ENCODE peak calls at places on chromosomes 4 and X, in five cellular contexts. W is spleen, R is foreskin fibroblast, O is endodermal cell, M is IMR-90. N is an unnamed sample.

GRCh38 chr4:26355392-26356052 is 34.7 kb downstream of the RBPJ start:
- DNase-seq in W (no peak), R (no peak), M (no peak), O (no peak), N (no peak)

GRCh38 chr4:129043523-129043922 is 49.8 kb downstream of the SCLT1 start:
- DNase-seq in R (peak; percentile 3), W (no peak), O (no peak), M (peak; percentile 9), N (no peak)

GRCh38 chr4:79893441-79893840 is 179.6 kb downstream of the ANTXR2 start:
- DNase-seq in W (no peak), O (no peak), M (no peak), R (no peak), N (no peak)

GRCh38 chrX:101452051-101452450 is 33.2 kb upstream of the ARMCX4 start:
- DNase-seq in O (no peak), M (no peak), W (no peak), R (no peak), N (no peak)

GRCh38 chr4:85486425-85487101 is 11.6 kb downstream of the ARHGAP24 start:
- DNase-seq in W (no peak), O (no peak), M (no peak), R (peak; percentile 52), N (no peak)

GRCh38 chrX:152886716-152887115 is 11.2 kb upstream of the ZNF185 start:
- DNase-seq in M (no peak), W (peak; percentile 14), O (no peak), R (no peak), N (no peak)

GRCh38 chr4:176902710-176903323 is 110.1 kb upstream of the VEGFC start:
- DNase-seq in W (no peak), O (no peak), M (peak; percentile 95), R (peak; percentile 79), N (no peak)

GRCh38 chr4:140047017-140047640 is 106.9 kb downstream of the MAML3 start:
- DNase-seq in M (no peak), O (peak; percentile 72), W (no peak), R (no peak), N (no peak)

GRCh38 chr4:101857176-101857575 is 66.6 kb downstream of the BANK1 start:
- DNase-seq in R (no peak), M (no peak), W (no peak), O (no peak), N (no peak)

GRCh38 chr4:108636246-108636645 is 14.2 kb upstream of the OSTC start:
- DNase-seq in O (no peak), M (no peak), W (no peak), R (peak; percentile 68), N (no peak)

GRCh38 chr4:26130173-26130572 is 190.6 kb upstream of the RBPJ start:
- DNase-seq in O (no peak), M (no peak), W (no peak), R (no peak), N (no peak)

GRCh38 chrX:65994519-65995501 is 45.1 kb downstream of the VSIG4 start:
- DNase-seq in R (no peak), O (no peak), W (no peak), M (no peak), N (no peak)

GRCh38 chr4:125187621-125188176 is 127.1 kb upstream of the FAT4 start:
- DNase-seq in O (no peak), M (peak; percentile 0), R (peak; percentile 68), W (no peak), N (no peak)

GRCh38 chr4:147542229-147542990 is 61.5 kb downstream of the EDNRA start:
- DNase-seq in O (no peak), M (no peak), W (no peak), R (no peak), N (no peak)

GRCh38 chr4:6417516-6417915 is 54.9 kb downstream of the PPP2R2C start:
- DNase-seq in O (no peak), R (no peak), W (no peak), M (no peak), N (no peak)

GRCh38 chrX:19673334-19674040 is 158.2 kb upstream of the MAP3K15 start:
- DNase-seq in W (no peak), M (peak; percentile 95), O (no peak), R (peak; percentile 89), N (no peak)

GRCh38 chr4:111792592-111792991 is 352.7 kb upstream of the FAM241A start:
- DNase-seq in O (no peak), W (no peak), R (no peak), M (no peak), N (no peak)

GRCh38 chr4:105474110-105474518 is 252 bp upstream of the PPA2 start:
- DNase-seq in O (no peak), M (peak; percentile 77), W (no peak), R (peak; percentile 81), N (peak; percentile 94)

GRCh38 chr4:189136462-189136861 is 804.2 kb upstream of the FRG1 start:
- DNase-seq in W (no peak), O (no peak), R (no peak), M (no peak), N (no peak)

GRCh38 chr4:90602728-90603127 is 475.5 kb downstream of the CCSER1 start:
- DNase-seq in M (no peak), O (no peak), R (no peak), W (no peak), N (no peak)

GRCh38 chr4:2417765-2418651 is at the start of gene ZFYVE28:
- DNase-seq in R (peak; percentile 36), W (peak; percentile 86), O (peak; percentile 75), M (no peak), N (no peak)

GRCh38 chr4:179097741-179098140 is 1655.5 kb upstream of the AGA start:
- DNase-seq in O (peak; percentile 78), R (no peak), W (no peak), M (peak; percentile 37), N (peak; percentile 60)

GRCh38 chr4:71360844-71361243 is 22.0 kb downstream of the SLC4A4 start:
- DNase-seq in M (no peak), O (peak; percentile 46), W (no peak), R (no peak), N (no peak)

GRCh38 chr4:36207808-36208207 is 36.5 kb downstream of the ARAP2 start:
- DNase-seq in O (no peak), W (no peak), M (no peak), R (no peak), N (no peak)

GRCh38 chr4:40038972-40039371 is 17.7 kb upstream of the N4BP2 start:
- DNase-seq in R (no peak), W (no peak), O (no peak), M (peak; percentile 50), N (no peak)

GRCh38 chrX:136880003-136880451 is 498 bp downstream of the RBMX start:
- DNase-seq in R (no peak), M (no peak), O (peak; percentile 47), W (peak; percentile 79), N (peak; percentile 12)

GRCh38 chrX:66074920-66075879 is 35.3 kb upstream of the VSIG4 start:
- DNase-seq in O (no peak), M (no peak), W (peak; percentile 86), R (no peak), N (no peak)

GRCh38 chr4:21879187-21879586 is 69.4 kb downstream of the KCNIP4 start:
- DNase-seq in O (peak; percentile 87), W (no peak), R (peak; percentile 51), M (peak; percentile 23), N (peak; percentile 15)

GRCh38 chr4:56406151-56406550 is 18.9 kb upstream of the AASDH start:
- DNase-seq in O (no peak), M (no peak), W (no peak), R (no peak), N (no peak)

GRCh38 chrX:100995469-100995868 is 26.0 kb downstream of the ARL13A start:
- DNase-seq in R (peak; percentile 94), O (no peak), M (peak; percentile 93), W (no peak), N (no peak)

GRCh38 chrX:119948381-119948780 is 4.8 kb upstream of the NKAP start:
- DNase-seq in M (no peak), W (no peak), O (no peak), R (no peak), N (no peak)
- TF ChIP-seq CTCF in M (no peak), W (no peak), O (peak; percentile 59), R (no peak), N (no peak)

GRCh38 chr4:37434469-37434868 is 189.9 kb downstream of the NWD2 start:
- DNase-seq in R (no peak), O (no peak), M (peak; percentile 10), W (no peak), N (no peak)
- TF ChIP-seq CTCF in R (no peak), O (peak; percentile 67), M (peak; percentile 15), W (no peak), N (no peak)

DNA sequence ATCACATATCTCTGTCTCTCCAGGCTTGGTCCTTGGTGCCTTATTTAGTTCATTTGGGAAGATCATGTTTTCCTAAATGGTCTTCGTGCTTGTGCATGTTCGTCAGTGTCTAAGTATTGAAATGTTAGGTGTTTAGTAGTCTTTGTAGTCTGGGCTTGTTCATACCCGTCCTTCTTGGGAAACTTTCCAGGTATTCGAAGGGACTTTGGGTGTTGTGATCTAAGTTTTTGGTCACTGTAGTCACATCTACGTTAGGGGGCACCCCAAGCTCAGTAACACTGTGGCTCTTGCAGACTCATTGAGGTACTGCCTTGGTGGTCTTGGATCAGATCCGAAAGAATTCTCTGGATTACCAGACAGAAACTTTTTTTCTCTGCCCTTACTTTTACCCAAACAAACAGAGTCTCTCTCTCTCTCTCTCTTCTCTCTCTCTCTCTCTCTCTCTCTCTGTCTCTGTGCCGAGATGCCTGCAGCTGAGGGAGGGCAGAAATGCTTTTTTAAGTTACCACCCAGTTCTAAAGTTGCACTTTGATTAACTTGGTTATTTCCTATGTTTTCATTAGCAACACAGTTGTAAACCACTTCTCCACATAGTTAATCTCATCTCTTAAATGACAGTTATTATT is 67.6 kb upstream of the SLC7A3 start:
- DNase-seq in W (no peak), M (peak; percentile 47), O (peak; percentile 67), R (peak; percentile 2), N (peak; percentile 15)
- TF ChIP-seq CTCF in W (no peak), M (peak; percentile 50), O (peak; percentile 70), R (peak; percentile 23), N (no peak)

DNA sequence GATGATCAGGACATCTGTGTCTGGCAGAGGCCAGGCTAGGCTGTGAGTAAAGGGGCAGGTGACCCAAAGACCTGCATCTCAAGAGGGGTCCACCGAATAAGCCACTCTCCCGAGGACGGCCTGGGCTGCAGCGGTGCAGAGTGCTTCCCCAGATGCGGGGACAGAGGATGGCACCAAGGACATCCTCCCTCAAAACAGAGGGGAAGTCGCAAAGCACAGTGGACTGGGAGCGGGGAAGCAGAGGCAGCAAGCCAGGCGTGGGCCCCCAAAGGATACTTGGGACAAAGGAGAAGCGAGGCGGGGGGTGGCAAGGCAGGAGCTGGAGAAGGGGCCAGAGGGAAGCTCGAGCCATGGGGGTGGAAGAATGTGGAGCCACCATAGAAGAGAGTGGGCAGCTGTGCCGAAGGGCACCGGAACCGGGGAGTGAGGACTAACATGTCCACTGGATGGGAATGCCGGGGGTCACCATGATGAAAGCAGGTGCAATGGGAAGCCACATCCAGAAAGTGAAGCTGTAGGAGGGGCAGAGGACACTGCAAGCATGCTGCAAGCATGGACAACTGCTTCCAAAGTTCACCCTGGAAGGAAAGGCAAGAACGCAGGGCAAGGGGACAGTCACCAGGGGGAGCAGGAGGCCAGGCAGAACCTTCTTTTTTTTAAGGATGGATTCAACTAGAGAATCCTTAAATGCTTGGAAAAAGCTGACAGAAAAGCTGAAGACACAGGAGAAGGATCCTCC is 169.6 kb downstream of the AFAP1 start:
- DNase-seq in O (peak; percentile 81), M (peak; percentile 25), W (peak; percentile 62), R (peak; percentile 38), N (peak; percentile 47)
- TF ChIP-seq CTCF in O (peak; percentile 80), M (peak; percentile 48), W (no peak), R (peak; percentile 74), N (peak; percentile 14)

GRCh38 chr4:152460488-152460887 is 75.4 kb downstream of the FBXW7 start:
- DNase-seq in R (peak; percentile 64), M (peak; percentile 78), W (no peak), O (no peak), N (no peak)
- TF ChIP-seq CTCF in R (peak; percentile 41), M (peak; percentile 48), W (no peak), O (peak; percentile 28), N (no peak)

GRCh38 chr4:106818764-106819163 is 217.3 kb downstream of the DKK2 start:
- DNase-seq in W (no peak), O (no peak), R (no peak), M (no peak), N (no peak)
- TF ChIP-seq CTCF in W (no peak), O (peak; percentile 25), R (peak; percentile 19), M (peak; percentile 22), N (peak; percentile 34)